ENCODE peak calls at places on chromosomes 1 and 21, in eight cellular contexts. R is tibial nerve; I is tibial artery; Q is CD4-positive, CD25-positive, alpha-beta regulatory T cell; V is lung; K is SK-N-MC; H is neural progenitor cell; J is CD4-positive, alpha-beta T cell. A is an unnamed sample.
A peak's percentile ranks its signal among the peaks of the same experiment; 100 is the strongest.

GRCh38 chr21:26840206-26840605 is 5.0 kb downstream of the ADAMTS1 start:
- DNase-seq in K (no peak), J (peak; percentile 17), I (no peak), Q (no peak), V (no peak), R (no peak), H (no peak), A (no peak)

GRCh38 chr1:193019442-193020026 is 39.6 kb downstream of the UCHL5 start:
- DNase-seq in J (no peak), R (no peak), I (no peak), K (peak; percentile 24), Q (peak; percentile 48), V (no peak), H (peak; percentile 61), A (no peak)

GRCh38 chr1:228039006-228039481 is 32.2 kb downstream of the WNT3A start:
- DNase-seq in K (no peak), I (no peak), J (no peak), R (no peak), H (no peak), V (no peak), Q (no peak), A (no peak)

GRCh38 chr1:50750021-50750619 is 209.9 kb downstream of the FAF1 start:
- DNase-seq in J (no peak), V (no peak), R (no peak), I (no peak), H (peak; percentile 31), Q (no peak), K (peak; percentile 51), A (no peak)

GRCh38 chr1:17588048-17588781 is 48.7 kb downstream of the ARHGEF10L start:
- DNase-seq in Q (no peak), K (no peak), H (peak; percentile 39), I (peak; percentile 54), V (no peak), R (no peak), J (no peak), A (no peak)

GRCh38 chr1:119808491-119808890 is 2.8 kb downstream of the REG4 start:
- DNase-seq in K (no peak), Q (no peak), I (no peak), J (no peak), R (no peak), H (no peak), V (no peak), A (no peak)

GRCh38 chr1:154741327-154741726 is 128.8 kb downstream of the KCNN3 start:
- DNase-seq in V (no peak), H (no peak), I (no peak), J (no peak), R (no peak), K (no peak), Q (no peak), A (no peak)

GRCh38 chr1:177023249-177023648 is 141.3 kb downstream of the ASTN1 start:
- DNase-seq in V (no peak), H (no peak), J (no peak), R (no peak), I (no peak), Q (no peak), K (no peak), A (no peak)

GRCh38 chr1:222047370-222047769 is 305.5 kb upstream of the DUSP10 start:
- DNase-seq in H (no peak), K (no peak), I (no peak), R (no peak), J (no peak), V (no peak), Q (no peak), A (no peak)

GRCh38 chr1:200154069-200154767 is 126.7 kb downstream of the NR5A2 start:
- DNase-seq in R (no peak), H (no peak), I (no peak), Q (peak; percentile 67), V (peak; percentile 43), J (peak; percentile 54), K (no peak), A (no peak)

GRCh38 chr1:181818943-181819342 is 242.6 kb downstream of the ZNF648 start:
- DNase-seq in J (no peak), Q (no peak), V (no peak), H (no peak), K (no peak), I (no peak), R (no peak), A (no peak)

GRCh38 chr1:100028765-100029164 is 59.0 kb downstream of the SLC35A3 start:
- DNase-seq in K (no peak), I (no peak), R (no peak), J (no peak), H (no peak), V (no peak), Q (no peak), A (no peak)

GRCh38 chr21:26116456-26117011 is 54.0 kb downstream of the APP start:
- DNase-seq in H (no peak), K (no peak), J (no peak), Q (no peak), V (no peak), I (no peak), R (no peak), A (no peak)

GRCh38 chr1:41449326-41449921 is 35.1 kb downstream of the EDN2 start:
- DNase-seq in J (no peak), H (no peak), V (no peak), R (no peak), K (no peak), I (no peak), Q (no peak), A (no peak)
- H3K27ac ChIP-seq in J (no peak overlapping the region), H (no peak overlapping the region), V (no peak overlapping the region), R (no peak overlapping the region), K (no peak overlapping the region), I (no peak overlapping the region), Q (no peak overlapping the region), A (no peak overlapping the region)

DNA sequence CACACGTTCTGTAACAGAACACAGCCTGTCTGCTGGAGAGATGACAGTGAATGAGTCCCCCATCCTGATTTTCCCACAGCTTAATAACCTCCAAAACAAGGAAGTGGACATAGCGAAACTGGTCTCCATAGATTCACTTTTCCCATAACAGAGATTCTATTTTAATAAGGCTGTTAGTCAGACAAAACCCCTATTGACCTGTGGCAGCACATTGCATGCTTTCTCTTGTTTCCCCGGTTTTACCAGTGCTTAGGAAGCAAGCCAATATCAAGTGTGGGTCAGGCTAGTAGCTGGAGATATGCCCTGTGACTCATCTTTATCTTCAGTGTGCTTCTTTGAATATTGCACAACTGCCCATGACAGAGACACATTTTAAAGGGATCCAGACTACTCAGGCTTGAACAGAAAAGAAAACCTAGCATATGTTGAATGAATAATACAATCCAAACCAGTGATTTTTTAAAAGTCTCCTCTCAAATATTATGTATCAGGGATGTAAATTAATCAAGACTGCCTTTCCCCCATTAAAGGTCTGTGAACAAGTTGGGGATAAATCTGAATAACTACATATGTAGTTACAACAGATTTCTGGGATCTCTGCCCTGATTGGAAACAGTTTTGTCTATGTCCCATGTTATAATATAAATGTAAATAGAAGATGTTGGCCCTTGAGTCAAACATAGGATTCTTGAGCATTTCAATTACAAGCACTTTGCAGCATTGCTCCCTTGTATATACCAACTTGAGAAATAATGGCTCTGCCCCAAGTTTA is 11.9 kb upstream of the CLDN8 start:
- DNase-seq in J (no peak), Q (no peak), V (peak; percentile 32), K (no peak), I (peak; percentile 59), R (no peak), H (no peak), A (no peak)
- H3K27ac ChIP-seq in J (no peak overlapping the region), Q (no peak overlapping the region), V (no peak overlapping the region), K (no peak overlapping the region), I (peak overlapping the region; percentile 29), R (peak overlapping the region; percentile 33), H (no peak overlapping the region), A (no peak overlapping the region)

DNA sequence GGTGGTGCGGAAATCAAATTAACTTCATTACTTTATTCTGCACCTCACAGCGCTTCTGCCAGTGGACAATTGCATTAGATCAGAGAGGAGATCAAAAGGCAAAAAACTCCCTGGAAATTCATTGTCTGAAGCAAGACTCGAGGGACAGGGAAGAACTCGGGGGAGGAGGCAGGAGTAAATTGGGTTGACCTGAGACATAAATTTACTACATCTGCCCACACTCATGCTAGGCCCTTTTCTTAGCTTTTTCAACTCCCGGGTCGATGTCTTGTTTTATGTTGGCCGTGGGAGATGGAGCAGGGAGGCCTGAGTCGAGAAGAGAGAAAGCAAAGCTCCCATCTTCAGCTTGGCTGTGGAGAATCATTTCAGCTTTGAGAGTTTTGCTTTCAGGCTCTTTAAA is 315.4 kb downstream of the SPATA17 start:
- DNase-seq in I (no peak), J (no peak), H (no peak), R (no peak), V (no peak), Q (no peak), K (no peak), A (no peak)
- H3K27ac ChIP-seq in I (no peak overlapping the region), J (no peak overlapping the region), H (no peak overlapping the region), R (no peak overlapping the region), V (no peak overlapping the region), Q (no peak overlapping the region), K (no peak overlapping the region), A (no peak overlapping the region)

GRCh38 chr1:12141533-12141855 is 25.3 kb upstream of the TNFRSF1B start:
- DNase-seq in V (no peak), H (no peak), J (no peak), I (no peak), Q (no peak), K (no peak), R (no peak), A (no peak)

GRCh38 chr1:12142141-12142823 is 24.5 kb upstream of the TNFRSF1B start:
- DNase-seq in Q (no peak), H (peak; percentile 62), K (no peak), J (no peak), I (no peak), R (no peak), V (no peak), A (no peak)

GRCh38 chr1:12143631-12144155 is 23.1 kb upstream of the TNFRSF1B start:
- DNase-seq in V (peak; percentile 83), R (peak; percentile 48), J (no peak), I (peak; percentile 93), K (no peak), Q (no peak), H (no peak), A (no peak)

GRCh38 chr1:12144236-12144635 is 22.6 kb upstream of the TNFRSF1B start:
- DNase-seq in R (no peak), K (no peak), J (no peak), H (no peak), V (no peak), Q (no peak), I (no peak), A (no peak)

DNA sequence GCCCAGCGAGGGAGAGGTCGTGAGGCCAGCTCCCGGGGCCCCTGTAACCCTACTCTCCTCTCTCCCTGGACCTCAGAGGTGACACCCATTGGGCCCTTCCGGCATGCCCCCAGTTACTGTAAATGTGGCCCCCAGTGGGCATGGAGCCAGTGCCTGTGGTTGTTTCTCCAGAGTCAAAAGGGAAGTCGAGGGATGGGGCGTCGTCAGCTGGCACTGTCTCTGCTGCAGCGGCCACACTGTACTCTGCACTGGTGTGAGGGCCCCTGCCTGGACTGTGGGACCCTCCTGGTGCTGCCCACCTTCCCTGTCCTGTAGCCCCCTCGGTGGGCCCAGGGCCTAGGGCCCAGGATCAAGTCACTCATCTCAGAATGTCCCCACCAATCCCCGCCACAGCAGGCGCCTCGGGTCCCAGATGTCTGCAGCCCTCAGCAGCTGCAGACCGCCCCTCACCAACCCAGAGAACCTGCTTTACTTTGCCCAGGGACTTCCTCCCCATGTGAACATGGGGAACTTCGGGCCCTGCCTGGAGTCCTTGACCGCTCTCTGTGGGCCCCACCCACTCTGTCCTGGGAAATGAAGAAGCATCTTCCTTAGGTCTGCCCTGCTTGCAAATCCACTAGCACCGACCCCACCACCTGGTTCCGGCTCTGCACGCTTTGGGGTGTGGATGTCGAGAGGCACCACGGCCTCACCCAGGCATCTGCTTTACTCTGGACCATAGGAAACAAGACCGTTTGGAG is 23.7 kb upstream of the TNFRSF1B start:
- DNase-seq in H (no peak), J (no peak), R (peak; percentile 48), V (no peak), K (no peak), Q (no peak), I (peak; percentile 65), A (no peak)
- H3K27ac ChIP-seq in H (no peak overlapping the region), J (peak overlapping the region; percentile 8), R (peak overlapping the region; percentile 66), V (peak overlapping the region; percentile 82), K (no peak overlapping the region), Q (peak overlapping the region; percentile 65), I (peak overlapping the region; percentile 29), A (peak overlapping the region; percentile 49)